ENCODE peak calls at places on chromosomes 12 and 14, in five cellular contexts. F is H7, I is COR-L47, X is uterus, V is BE2C. M is an unnamed sample.

GRCh38 chr14:71169028-71169427 is 261.8 kb downstream of the PCNX1 start:
- DNase-seq in X (no peak), V (no peak), I (no peak), F (peak), M (peak)

GRCh38 chr14:102018251-102018650 is 53.9 kb downstream of the DYNC1H1 start:
- DNase-seq in V (no peak), X (no peak), I (no peak), F (no peak), M (no peak)

GRCh38 chr12:4997939-4998338 is 45.7 kb upstream of the KCNA5 start:
- DNase-seq in V (no peak), X (peak), I (no peak), F (no peak), M (no peak)

GRCh38 chr12:94761559-94761958 is 111.2 kb upstream of the TMCC3 start:
- DNase-seq in I (no peak), V (no peak), X (no peak), F (no peak), M (no peak)

GRCh38 chr12:94171595-94171930 is 23.2 kb downstream of the PLXNC1 start:
- DNase-seq in F (no peak), I (no peak), X (no peak), V (no peak), M (no peak)

GRCh38 chr12:98763656-98764055 is 118.6 kb downstream of the APAF1 start:
- DNase-seq in F (no peak), X (no peak), V (no peak), I (no peak), M (no peak)

GRCh38 chr12:25962932-25963525 is 4.5 kb downstream of the RASSF8 start:
- DNase-seq in I (no peak), F (no peak), X (peak), V (no peak), M (no peak)

GRCh38 chr12:57771271-57771872 is 533 bp downstream of the METTL1 start:
- DNase-seq in I (peak), V (peak), X (peak), F (peak), M (peak)

GRCh38 chr14:52032196-52032865 is 36.5 kb downstream of the NID2 start:
- DNase-seq in V (no peak), X (no peak), F (no peak), I (no peak), M (no peak)

GRCh38 chr14:87397499-87397898 is 595.5 kb downstream of the GALC start:
- DNase-seq in X (no peak), I (no peak), F (no peak), V (no peak), M (no peak)

GRCh38 chr14:76153919-76154318 is 2.2 kb downstream of the GPATCH2L start:
- DNase-seq in X (no peak), V (no peak), I (no peak), F (no peak), M (no peak)

GRCh38 chr12:95218164-95218851 is 701 bp downstream of the VEZT start:
- DNase-seq in I (peak), X (peak), F (no peak), V (no peak), M (no peak)

GRCh38 chr14:59406454-59407245 is 58.5 kb downstream of the GPR135 start:
- DNase-seq in I (no peak), F (no peak), X (no peak), V (no peak), M (no peak)

GRCh38 chr14:32038876-32039275 is 38.2 kb upstream of the ARHGAP5 start:
- DNase-seq in I (peak), F (no peak), V (peak), X (no peak), M (no peak)

GRCh38 chr12:29741342-29742241 is 42.1 kb downstream of the TMTC1 start:
- DNase-seq in I (no peak), V (no peak), F (no peak), X (no peak), M (no peak)

GRCh38 chr14:96158735-96159134 is 45.9 kb upstream of the BDKRB2 start:
- DNase-seq in I (no peak), X (no peak), F (no peak), V (no peak), M (no peak)

GRCh38 chr14:74161526-74162158 is 76.9 kb downstream of the LIN52 start:
- DNase-seq in V (peak), I (no peak), X (no peak), F (peak), M (peak)

GRCh38 chr14:99318091-99318958 is 46.3 kb upstream of the BCL11B start:
- DNase-seq in F (peak), I (no peak), X (no peak), V (no peak), M (no peak)

GRCh38 chr12:98259667-98260066 is 255.7 kb upstream of the TMPO start:
- DNase-seq in I (no peak), X (no peak), F (no peak), V (no peak), M (no peak)

GRCh38 chr14:104776961-104777807 is 18.4 kb downstream of the AKT1 start:
- DNase-seq in V (no peak), F (peak), X (no peak), I (no peak), M (peak)

GRCh38 chr12:78531831-78532230 is 332.7 kb upstream of the SYT1 start:
- DNase-seq in V (no peak), I (no peak), X (no peak), F (no peak), M (no peak)

GRCh38 chr12:18837025-18837424 is 99.1 kb downstream of the CAPZA3 start:
- DNase-seq in X (peak), F (no peak), V (no peak), I (no peak), M (no peak)

GRCh38 chr12:88310666-88311065 is 168.6 kb downstream of the TMTC3 start:
- DNase-seq in F (no peak), V (no peak), I (no peak), X (no peak), M (no peak)

GRCh38 chr12:94429633-94430032 is 30.0 kb downstream of the CEP83 start:
- DNase-seq in I (no peak), V (no peak), F (no peak), X (no peak), M (no peak)

GRCh38 chr12:50524621-50525020 is 19.8 kb downstream of the DIP2B start:
- DNase-seq in I (no peak), V (no peak), X (no peak), F (no peak), M (no peak)

GRCh38 chr12:53560912-53561589 is 53.8 kb upstream of the NPFF start:
- DNase-seq in F (no peak), X (no peak), I (no peak), V (no peak), M (no peak)

GRCh38 chr12:113334786-113335539 is at the start of gene SLC8B1:
- DNase-seq in F (peak), V (peak), X (peak), I (no peak), M (peak)

GRCh38 chr12:102539651-102540553 is 59.5 kb upstream of the IGF1 start:
- DNase-seq in I (no peak), V (no peak), F (no peak), X (no peak), M (no peak)

GRCh38 chr12:96471368-96472040 is 17.9 kb upstream of the CFAP54 start:
- DNase-seq in I (no peak), F (no peak), X (no peak), V (no peak), M (no peak)

GRCh38 chr14:35336171-35337073 is 44.2 kb downstream of the PSMA6 start:
- DNase-seq in X (peak), I (no peak), F (peak), V (no peak), M (peak)

GRCh38 chr14:66088661-66089060 is 397.5 kb upstream of the CCDC196 start:
- DNase-seq in F (no peak), X (no peak), I (no peak), V (no peak), M (no peak)

GRCh38 chr14:53865716-53866115 is 90.9 kb downstream of the BMP4 start:
- DNase-seq in F (no peak), V (no peak), X (no peak), I (no peak), M (no peak)

GRCh38 chr12:82326905-82327503 is 31.2 kb downstream of the CCDC59 start:
- DNase-seq in V (no peak), X (no peak), F (no peak), I (peak), M (peak)

GRCh38 chr14:24367506-24368214 is at the start of gene NFATC4:
- DNase-seq in I (peak), F (peak), V (peak), X (peak), M (peak)

GRCh38 chr12:109777544-109777943 is 55.7 kb downstream of the TRPV4 start:
- DNase-seq in F (peak), X (no peak), V (peak), I (peak), M (peak)

GRCh38 chr12:64066052-64066451 is 156.0 kb downstream of the KICS2 start:
- DNase-seq in F (no peak), X (no peak), I (no peak), V (no peak), M (no peak)

GRCh38 chr12:76922821-76923315 is 44.0 kb upstream of the CSRP2 start:
- DNase-seq in X (no peak), I (no peak), F (no peak), V (no peak), M (no peak)

GRCh38 chr12:77947326-77947725 is 116.6 kb downstream of the NAV3 start:
- DNase-seq in V (no peak), I (no peak), X (no peak), F (no peak), M (no peak)

M was measured in iPS-NIHi11.